ENCODE peak calls at places on chromosomes 4 and X, in four cellular contexts. Z, O, L and E are unnamed samples.

GRCh38 chr4:112270643-112271484 is 14.8 kb downstream of the TIFA start:
- DNase-seq in Z (no peak), O (no peak), L (no peak), E (no peak)

GRCh38 chrX:69616520-69617203 is 749 bp downstream of the EDA start:
- DNase-seq in Z (peak; percentile 9), O (peak; percentile 0), L (no peak), E (no peak)

GRCh38 chr4:79682161-79682560 is 274.1 kb upstream of the GK2 start:
- DNase-seq in Z (no peak), O (no peak), L (no peak), E (no peak)

GRCh38 chr4:148441624-148441985 is 609 bp downstream of the NR3C2 start:
- DNase-seq in Z (peak; percentile 10), O (no peak), L (no peak), E (no peak)

GRCh38 chr4:65669008-65669971 is 999 bp downstream of the EPHA5 start:
- DNase-seq in Z (peak; percentile 53), O (no peak), L (no peak), E (no peak)

GRCh38 chr4:70508801-70509200 is 9.6 kb upstream of the AMTN start:
- DNase-seq in Z (no peak), O (peak; percentile 1), L (no peak), E (no peak)

GRCh38 chr4:151049430-151049884 is 34.4 kb upstream of the LRBA start:
- DNase-seq in Z (peak; percentile 75), O (no peak), L (no peak), E (no peak)

GRCh38 chr4:82201303-82201702 is 172.5 kb downstream of the HNRNPD start:
- DNase-seq in Z (no peak), O (no peak), L (no peak), E (no peak)

GRCh38 chrX:6968231-6968630 is 179.3 kb upstream of the STS start:
- DNase-seq in Z (no peak), O (no peak), L (no peak), E (no peak)

GRCh38 chr4:64014647-64015046 is 394.6 kb downstream of the TECRL start:
- DNase-seq in Z (no peak), O (no peak), L (no peak), E (no peak)

GRCh38 chr4:788006-788635 is 37.8 kb downstream of the CPLX1 start:
- DNase-seq in Z (no peak), O (no peak), L (no peak), E (no peak)

GRCh38 chr4:134337584-134337983 is 136.0 kb upstream of the PABPC4L start:
- DNase-seq in Z (no peak), O (no peak), L (no peak), E (no peak)

GRCh38 chr4:40628888-40629287 is 776 bp downstream of the RBM47 start:
- DNase-seq in Z (no peak), O (no peak), L (no peak), E (no peak)

GRCh38 chr4:159434496-159435241 is 331.8 kb downstream of the RAPGEF2 start:
- DNase-seq in Z (no peak), O (no peak), L (no peak), E (no peak)

GRCh38 chr4:162727232-162727631 is 439.5 kb downstream of the NAF1 start:
- DNase-seq in Z (no peak), O (peak; percentile 4), L (no peak), E (no peak)

GRCh38 chrX:2679534-2680485 is 11.3 kb upstream of the CD99 start:
- DNase-seq in Z (no peak), O (no peak), L (no peak), E (no peak)

GRCh38 chr4:174457468-174457867 is 64.8 kb downstream of the HPGD start:
- DNase-seq in Z (no peak), O (no peak), L (no peak), E (no peak)

GRCh38 chr4:137387924-137388323 is 144.4 kb downstream of the PCDH18 start:
- DNase-seq in Z (no peak), O (no peak), L (no peak), E (no peak)

GRCh38 chrX:143634701-143635442 is 1.0 kb downstream of the SLITRK4 start:
- DNase-seq in Z (no peak), O (no peak), L (no peak), E (no peak)

GRCh38 chrX:84710611-84711010 is 208.4 kb upstream of the HDX start:
- DNase-seq in Z (no peak), O (no peak), L (no peak), E (no peak)

GRCh38 chrX:70087857-70088256 is 25.6 kb downstream of the OTUD6A start:
- DNase-seq in Z (no peak), O (no peak), L (no peak), E (no peak)

GRCh38 chrX:120677017-120677652 is 47.3 kb upstream of the C1GALT1C1 start:
- DNase-seq in Z (no peak), O (no peak), L (no peak), E (no peak)

GRCh38 chr4:47954245-47954644 is 39.9 kb upstream of the NFXL1 start:
- DNase-seq in Z (peak; percentile 20), O (no peak), L (no peak), E (no peak)

GRCh38 chr4:152778656-152779512 is 646 bp downstream of the TIGD4 start:
- DNase-seq in Z (peak; percentile 53), O (peak; percentile 3), L (no peak), E (no peak)
- TF ChIP-seq SP1 in Z (no peak), O (no peak), L (no peak), E (no peak)

GRCh38 chr4:183722738-183723560 is 63.9 kb downstream of the TRAPPC11 start:
- DNase-seq in Z (peak; percentile 70), O (no peak), L (no peak), E (peak; percentile 25)
- TF ChIP-seq SP1 in Z (no peak), O (no peak), L (no peak), E (no peak)

DNA sequence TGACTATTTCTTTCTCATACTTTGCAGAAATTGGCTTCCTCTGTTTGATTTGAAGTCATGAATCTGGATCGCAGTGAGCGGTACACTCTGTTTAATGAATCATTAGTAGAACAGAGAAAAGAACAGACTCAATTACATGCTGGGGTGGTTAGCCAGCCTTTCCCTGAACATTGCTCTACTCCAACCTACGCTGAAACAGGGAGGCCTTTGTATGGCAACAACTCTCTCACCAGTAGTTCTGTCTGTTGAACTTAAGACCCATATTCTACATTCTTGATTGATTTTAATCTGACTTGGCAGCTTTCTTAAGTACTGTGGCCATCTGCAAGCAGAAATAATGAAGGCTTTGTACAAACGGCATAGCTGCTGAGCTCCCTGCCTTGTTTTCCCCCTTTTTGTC is 19.0 kb upstream of the AP1S2 start:
- DNase-seq in Z (no peak), O (no peak), L (no peak), E (no peak)
- TF ChIP-seq SP1 in Z (no peak), O (no peak), L (no peak), E (no peak)

GRCh38 chr4:108037884-108038283 is 48.2 kb downstream of the HADH start:
- DNase-seq in Z (no peak), O (no peak), L (no peak), E (no peak)

GRCh38 chr4:108033348-108033747 is 43.7 kb downstream of the HADH start:
- DNase-seq in Z (no peak), O (no peak), L (no peak), E (no peak)

GRCh38 chr4:108036252-108036651 is 46.6 kb downstream of the HADH start:
- DNase-seq in Z (no peak), O (no peak), L (no peak), E (no peak)

GRCh38 chr4:108034560-108034959 is 44.9 kb downstream of the HADH start:
- DNase-seq in Z (no peak), O (no peak), L (no peak), E (no peak)

DNA sequence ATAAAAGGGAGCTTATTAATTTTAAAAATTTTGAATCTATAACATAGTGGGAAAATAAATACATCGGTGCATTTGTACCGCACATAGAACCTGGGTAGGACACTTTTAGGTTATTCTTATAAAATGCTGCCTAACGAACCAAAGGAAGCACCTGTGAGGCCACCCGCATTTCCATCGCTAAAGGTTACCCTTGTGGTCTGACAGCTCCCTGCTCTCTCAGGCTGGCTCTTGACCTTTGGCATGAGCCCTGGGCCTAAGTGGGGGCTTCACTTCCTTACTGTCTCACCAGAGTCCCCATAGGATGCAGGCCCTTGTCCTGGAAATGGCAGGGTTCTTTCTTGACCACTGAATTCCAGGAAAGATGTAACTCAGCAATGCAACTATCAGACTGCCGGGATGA is 46.0 kb downstream of the HADH start:
- DNase-seq in Z (no peak), O (no peak), L (no peak), E (no peak)
- TF ChIP-seq SP1 in Z (no peak), O (no peak), L (no peak), E (no peak)